ENCODE peak calls at places on chromosomes 6 and 20, in six cellular contexts. X is IMR-90, M is AML-193, F is dorsolateral prefrontal cortex, W is A673, B is A172. T is an unnamed sample.

GRCh38 chr6:12842658-12843057 is 126.1 kb downstream of the PHACTR1 start:
- DNase-seq in W (no peak), M (no peak), B (no peak), X (no peak), F (no peak), T (no peak)

GRCh38 chr20:53839423-53840176 is 230.8 kb downstream of the BCAS1 start:
- DNase-seq in M (peak; percentile 92), B (peak; percentile 44), W (no peak), F (no peak), X (no peak), T (no peak)

GRCh38 chr6:73728548-73729205 is 32.7 kb downstream of the CD109 start:
- DNase-seq in X (no peak), M (no peak), W (no peak), F (no peak), B (no peak), T (no peak)

GRCh38 chr6:69090132-69090531 is 455.1 kb downstream of the ADGRB3 start:
- DNase-seq in M (no peak), B (peak; percentile 2), W (no peak), F (no peak), X (peak; percentile 61), T (no peak)

GRCh38 chr6:158040804-158041347 is 59.2 kb downstream of the SYNJ2 start:
- DNase-seq in M (no peak), W (no peak), F (no peak), X (peak; percentile 90), B (no peak), T (no peak)

GRCh38 chr6:162971346-162971745 is 243.6 kb downstream of the PACRG start:
- DNase-seq in W (no peak), F (no peak), B (no peak), X (no peak), M (no peak), T (no peak)

GRCh38 chr6:118895241-118895561 is 1.2 kb downstream of the ASF1A start:
- DNase-seq in M (peak; percentile 65), W (no peak), B (no peak), X (no peak), F (no peak), T (no peak)

GRCh38 chr6:89291256-89291819 is 23.8 kb downstream of the GABRR2 start:
- DNase-seq in X (no peak), B (no peak), M (no peak), W (no peak), F (no peak), T (no peak)

GRCh38 chr20:21184810-21185209 is 58.9 kb downstream of the KIZ start:
- DNase-seq in M (no peak), W (no peak), B (no peak), X (peak; percentile 25), F (no peak), T (no peak)

GRCh38 chr6:108922499-108922898 is 74.3 kb downstream of the ARMC2 start:
- DNase-seq in M (no peak), W (no peak), F (no peak), X (no peak), B (no peak), T (no peak)

GRCh38 chr20:54557836-54558590 is 82.6 kb downstream of the DOK5 start:
- DNase-seq in X (peak; percentile 50), B (no peak), F (no peak), W (no peak), M (no peak), T (no peak)

GRCh38 chr6:35534396-35535170 is 21.9 kb upstream of the TULP1 start:
- DNase-seq in B (no peak), M (no peak), F (no peak), X (no peak), W (peak; percentile 78), T (no peak)

GRCh38 chr6:137863126-137863996 is 3.7 kb upstream of the TNFAIP3 start:
- DNase-seq in B (no peak), F (no peak), W (no peak), M (no peak), X (peak; percentile 42), T (no peak)

GRCh38 chr6:144335914-144336313 is 50.8 kb downstream of the UTRN start:
- DNase-seq in B (peak; percentile 50), M (no peak), W (no peak), X (no peak), F (no peak), T (no peak)